ENCODE peak calls at places on chromosomes 11 and 22, in eight cellular contexts. G, X, S, E, K, A, D and Q are unnamed samples. For H3K4me1, the result is how much of the 10 kb centered on the place peaks cover.

GRCh38 chr11:67665537-67666302 is 8.7 kb downstream of the ALDH3B2 start:
- DNase-seq in K (no peak), A (peak), X (no peak), S (no peak), D (peak), E (peak), G (peak), Q (peak)

GRCh38 chr22:19853058-19853878 is 1.4 kb downstream of the GNB1L start:
- DNase-seq in K (peak), D (peak), A (no peak), X (no peak), G (peak), S (no peak), E (no peak), Q (peak)

GRCh38 chr11:60128376-60128775 is 39.9 kb downstream of the MS4A2 start:
- DNase-seq in A (no peak), E (no peak), D (no peak), G (no peak), X (no peak), S (no peak), K (no peak), Q (no peak)

GRCh38 chr11:88363566-88364169 is 26.1 kb upstream of the CTSC start:
- DNase-seq in E (peak), A (no peak), K (no peak), X (no peak), G (no peak), D (no peak), S (no peak), Q (no peak)

GRCh38 chr11:120034881-120035620 is 102.9 kb downstream of the TRIM29 start:
- DNase-seq in X (no peak), D (no peak), A (no peak), S (no peak), K (no peak), G (no peak), E (no peak), Q (no peak)

GRCh38 chr11:13924801-13925327 is 37.7 kb upstream of the SPON1 start:
- DNase-seq in D (no peak), K (no peak), E (no peak), G (no peak), S (no peak), A (peak), X (no peak), Q (no peak)

GRCh38 chr11:119567667-119568582 is 145.0 kb upstream of the THY1 start:
- DNase-seq in S (no peak), E (peak), X (no peak), A (no peak), G (no peak), K (peak), D (no peak), Q (peak)

GRCh38 chr11:81870066-81870412 is 863.6 kb downstream of the FAM181B start:
- DNase-seq in K (no peak), E (no peak), D (no peak), S (no peak), X (no peak), G (no peak), A (no peak), Q (no peak)

GRCh38 chr11:94968334-94968958 is 4.9 kb downstream of the CWC15 start:
- DNase-seq in X (no peak), A (peak), E (peak), G (no peak), D (no peak), S (no peak), K (no peak), Q (no peak)

GRCh38 chr11:46914910-46915309 is 3.4 kb downstream of the LRP4 start:
- DNase-seq in G (no peak), S (no peak), E (no peak), X (no peak), K (no peak), D (no peak), A (no peak), Q (no peak)

GRCh38 chr11:102521121-102521520 is 9.4 kb downstream of the MMP7 start:
- DNase-seq in G (no peak), A (no peak), E (no peak), S (no peak), K (no peak), X (no peak), D (no peak), Q (no peak)

GRCh38 chr11:102516179-102516578 is 14.4 kb downstream of the MMP7 start:
- DNase-seq in G (no peak), S (no peak), K (no peak), E (no peak), A (no peak), D (no peak), X (no peak), Q (no peak)

GRCh38 chr11:102517670-102518069 is 12.9 kb downstream of the MMP7 start:
- DNase-seq in D (no peak), E (no peak), G (no peak), X (no peak), K (no peak), A (no peak), S (no peak), Q (peak)

GRCh38 chr11:102520514-102520913 is 10.0 kb downstream of the MMP7 start:
- DNase-seq in G (no peak), D (no peak), S (no peak), K (no peak), A (no peak), E (no peak), X (no peak), Q (no peak)

DNA sequence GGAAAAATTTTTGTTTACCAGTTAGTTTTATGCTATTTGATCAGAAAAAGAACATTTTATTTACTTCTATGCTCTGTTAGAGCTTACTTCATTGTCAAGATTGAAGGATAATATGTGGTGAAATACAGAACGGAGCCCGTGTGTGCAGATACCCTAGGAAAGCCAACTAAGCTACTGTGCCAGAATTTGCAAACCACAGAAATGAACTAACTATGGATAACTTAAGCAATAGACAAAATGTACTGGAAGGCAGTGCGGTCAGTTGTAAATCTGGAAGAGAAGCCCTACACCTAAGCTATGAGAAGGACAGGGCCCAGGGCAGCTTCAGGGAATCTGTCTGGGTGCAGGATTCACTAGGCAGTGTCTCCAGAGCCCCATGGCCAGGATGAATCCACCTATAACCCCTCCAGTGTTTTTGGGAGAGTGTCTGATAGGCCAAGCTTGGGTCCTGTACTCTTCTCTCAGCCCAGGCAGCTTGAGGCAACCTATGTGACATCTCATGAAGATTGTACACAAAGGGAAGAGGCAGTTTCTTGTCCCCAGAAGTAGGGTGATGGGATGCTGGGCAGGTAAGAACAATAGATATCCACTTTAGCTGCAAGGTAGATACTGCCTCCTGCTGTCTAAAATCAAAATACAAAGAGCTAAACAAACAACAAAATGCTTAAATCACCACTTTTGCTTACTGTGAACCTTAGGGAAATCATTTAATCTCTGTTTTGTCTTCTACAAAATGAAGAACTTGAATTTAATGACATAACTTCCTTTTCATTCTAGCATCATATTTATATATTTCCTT is 12.1 kb downstream of the MMP7 start:
- DNase-seq in E (peak), D (no peak), A (peak), K (no peak), X (no peak), S (no peak), G (no peak), Q (no peak)
- TF ChIP-seq CTCF in E (peak), D (no peak), A (peak), K (no peak), X (no peak), S (no peak), G (no peak), Q (no peak)

DNA sequence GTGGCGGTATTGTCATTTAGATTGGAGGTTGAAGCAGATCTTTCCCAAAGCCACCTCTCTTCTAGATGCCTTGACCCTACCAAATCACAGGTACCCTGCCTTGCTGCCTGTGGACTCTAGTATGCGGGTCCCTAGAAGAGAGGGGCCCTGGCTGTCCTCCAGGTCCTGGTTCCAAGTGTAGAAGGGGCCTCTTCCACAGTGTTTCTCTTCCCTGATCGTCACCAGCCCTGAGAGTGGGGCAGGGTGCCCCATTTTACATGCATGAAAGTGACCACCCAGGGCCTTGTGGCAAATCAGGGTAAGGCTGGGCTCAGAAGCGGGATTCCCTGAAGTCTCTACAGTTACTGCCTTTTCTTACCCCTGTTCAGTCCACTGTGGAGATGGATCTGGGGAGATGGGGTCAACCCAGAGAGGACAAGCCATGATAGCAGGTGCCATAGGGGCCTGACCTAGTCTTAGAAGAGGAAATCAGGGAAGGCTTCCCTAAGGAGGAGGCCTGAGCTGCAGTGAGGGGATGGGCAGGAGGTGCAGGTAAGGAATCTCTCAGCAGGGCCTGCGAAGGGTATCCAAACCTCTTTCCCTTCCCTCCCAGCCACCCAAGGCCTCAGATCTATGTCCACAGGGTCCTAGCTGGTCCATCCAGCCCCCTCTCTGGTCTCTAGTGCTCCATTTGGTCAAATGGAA is 1.2 kb upstream of the LRRC32 start:
- DNase-seq in S (peak), G (no peak), D (no peak), X (no peak), E (no peak), K (no peak), A (no peak), Q (no peak)
- H3K4me3 ChIP-seq in S (no peak), G (peak), D (no peak), X (no peak), E (no peak), K (no peak), A (peak), Q (no peak)

GRCh38 chr22:37384691-37385090 is 42.6 kb downstream of the ELFN2 start:
- DNase-seq in D (no peak), S (no peak), E (no peak), G (no peak), X (no peak), K (no peak), A (no peak), Q (no peak)

GRCh38 chr22:37383342-37383741 is 43.9 kb downstream of the ELFN2 start:
- DNase-seq in A (peak), G (no peak), E (no peak), K (no peak), X (no peak), D (no peak), S (no peak), Q (no peak)

GRCh38 chr22:37388538-37388937 is 38.7 kb downstream of the ELFN2 start:
- DNase-seq in D (no peak), X (no peak), S (no peak), A (no peak), K (no peak), G (no peak), E (no peak), Q (no peak)

GRCh38 chr22:37387793-37388192 is 39.5 kb downstream of the ELFN2 start:
- DNase-seq in A (no peak), E (no peak), X (no peak), K (no peak), G (no peak), D (no peak), S (no peak), Q (no peak)

GRCh38 chr22:37386441-37386840 is 40.8 kb downstream of the ELFN2 start:
- DNase-seq in X (no peak), E (no peak), S (no peak), A (no peak), D (no peak), G (no peak), K (no peak), Q (no peak)
- H3K4me1 ChIP-seq in X (under half), E (under half), S (under half), A (under half), D (under half), G (under half), K (under half), Q (under half)

GRCh38 chr11:29962243-29962642 is 54.6 kb downstream of the KCNA4 start:
- DNase-seq in E (peak), X (no peak), K (no peak), D (no peak), S (no peak), A (peak), G (no peak), Q (no peak)
- TF ChIP-seq CTCF in E (peak), X (no peak), K (no peak), D (no peak), S (no peak), A (peak), G (no peak), Q (no peak)

GRCh38 chr11:114135737-114136151 is 76.2 kb downstream of the ZBTB16 start:
- DNase-seq in D (no peak), K (no peak), S (no peak), G (no peak), E (no peak), X (no peak), A (no peak), Q (no peak)

GRCh38 chr11:114134870-114135269 is 75.4 kb downstream of the ZBTB16 start:
- DNase-seq in A (no peak), X (no peak), K (no peak), G (no peak), E (peak), S (no peak), D (no peak), Q (no peak)

GRCh38 chr11:114138411-114138810 is 78.9 kb downstream of the ZBTB16 start:
- DNase-seq in X (no peak), E (no peak), D (no peak), S (no peak), G (no peak), A (no peak), K (no peak), Q (no peak)

GRCh38 chr11:114137838-114138237 is 78.3 kb downstream of the ZBTB16 start:
- DNase-seq in D (no peak), K (no peak), S (peak), E (no peak), X (no peak), G (no peak), A (no peak), Q (no peak)

DNA sequence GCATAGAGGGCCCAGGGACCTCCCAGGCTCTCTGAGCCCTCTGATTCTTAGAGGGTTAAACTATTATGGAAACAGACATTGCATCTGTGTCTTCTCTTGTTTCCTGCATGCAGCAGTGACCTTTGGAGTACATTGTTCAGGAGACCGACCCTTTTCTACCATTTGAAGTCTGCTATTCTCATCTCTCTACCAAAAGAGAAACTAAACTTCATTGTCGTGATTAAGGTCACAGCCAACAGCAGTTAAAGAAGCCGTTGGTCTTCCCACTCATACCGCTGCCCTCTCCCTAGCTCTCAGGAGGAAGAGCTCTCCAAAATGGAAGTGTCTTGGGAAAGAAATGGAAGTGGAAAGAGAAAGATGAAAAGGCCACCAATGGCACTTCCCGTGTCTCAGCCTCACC is 77.5 kb downstream of the ZBTB16 start:
- DNase-seq in S (no peak), K (no peak), E (no peak), X (no peak), A (no peak), G (no peak), D (no peak), Q (no peak)
- H3K4me3 ChIP-seq in S (peak), K (no peak), E (no peak), X (no peak), A (no peak), G (no peak), D (no peak), Q (no peak)

DNA sequence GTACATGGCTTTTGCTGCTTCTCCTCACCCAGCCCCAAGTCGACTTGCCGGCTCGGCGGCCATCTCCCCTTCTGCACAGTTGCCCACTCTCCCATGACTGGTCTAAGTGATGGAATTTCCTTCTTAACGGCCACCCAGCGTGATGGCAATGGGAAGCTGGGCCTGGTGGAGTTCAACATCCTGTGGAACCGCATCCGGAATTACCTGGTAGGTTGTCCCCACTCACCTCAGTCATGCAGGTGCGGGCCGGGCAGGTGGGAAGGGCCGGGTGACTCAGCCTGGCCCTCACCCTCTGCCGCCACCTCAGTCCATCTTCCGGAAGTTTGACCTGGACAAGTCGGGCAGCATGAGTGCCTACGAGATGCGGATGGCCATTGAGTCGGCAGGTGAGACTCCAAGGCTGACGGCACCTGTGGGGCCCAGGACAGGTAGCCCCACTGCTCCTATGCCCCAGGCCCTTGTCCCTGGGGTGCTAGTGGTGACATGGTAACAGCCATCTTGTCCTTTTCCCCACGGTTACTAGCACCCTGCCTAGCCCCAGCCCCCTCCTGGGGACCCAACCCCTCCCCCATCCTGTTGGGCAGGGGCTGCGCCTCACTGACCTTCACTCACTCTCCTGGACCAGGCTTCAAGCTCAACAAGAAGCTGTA is 28.1 kb downstream of the CAPN1 start:
- DNase-seq in A (no peak), G (peak), D (no peak), K (no peak), X (no peak), S (no peak), E (no peak), Q (no peak)
- H3K4me1 ChIP-seq in A (under half), G (under half), D (under half), K (under half), X (under half), S (under half), E (under half), Q (under half)